ENCODE peak calls at places on chromosomes 13 and 19, in ten cellular contexts. B is iPS DF 6.9, C is cardiac fibroblast, Y is lower lobe of right lung, V is bronchial epithelial cell, I is mammary epithelial cell, S is IMR-90, Q is GM23338, U is kidney epithelial cell, E is neural progenitor cell. A is an unnamed sample.

GRCh38 chr19:55210120-55210493 is 806 bp upstream of the PTPRH start:
- DNase-seq in V (peak), C (peak), E (no peak), B (no peak), Y (no peak), U (peak), Q (no peak), I (peak), S (peak), A (peak)

GRCh38 chr13:110108348-110109139 is 198.4 kb downstream of the COL4A1 start:
- DNase-seq in U (peak), B (no peak), I (peak), E (peak), C (peak), S (peak), Y (peak), V (peak), Q (peak), A (peak)

GRCh38 chr13:26679411-26679810 is 81.2 kb downstream of the GPR12 start:
- DNase-seq in C (peak), I (peak), B (no peak), V (peak), Q (no peak), E (no peak), S (peak), Y (no peak), U (peak), A (peak)

GRCh38 chr13:45974500-45974899 is 78.0 kb downstream of the ZC3H13 start:
- DNase-seq in Y (no peak), B (no peak), S (no peak), I (peak), C (no peak), V (peak), U (no peak), E (no peak), Q (no peak), A (no peak)

GRCh38 chr13:92941167-92941566 is 285.4 kb upstream of the GPC6 start:
- DNase-seq in I (no peak), U (no peak), Q (peak), V (no peak), S (no peak), E (no peak), C (no peak), Y (no peak), B (no peak), A (no peak)

GRCh38 chr19:8575467-8575997 is 1.7 kb downstream of the MYO1F start:
- DNase-seq in E (no peak), S (peak), I (no peak), B (no peak), C (peak), V (peak), Y (no peak), Q (peak), U (no peak), A (no peak)

GRCh38 chr13:51769455-51770127 is 34.4 kb downstream of the DHRS12 start:
- DNase-seq in I (no peak), C (peak), Y (no peak), S (no peak), E (no peak), U (no peak), V (no peak), Q (no peak), B (no peak), A (peak)

GRCh38 chr13:21673592-21674270 is 2.9 kb downstream of the FGF9 start:
- DNase-seq in E (peak), C (peak), V (no peak), S (peak), I (peak), B (no peak), Q (peak), U (no peak), Y (peak), A (peak)

GRCh38 chr19:46390866-46391265 is 22.5 kb downstream of the CCDC8 start:
- DNase-seq in Y (peak), E (no peak), S (no peak), Q (no peak), C (no peak), V (no peak), I (no peak), U (no peak), B (no peak), A (no peak)

GRCh38 chr13:101258071-101258470 is 158.2 kb downstream of the NALCN start:
- DNase-seq in Q (peak), Y (no peak), B (peak), S (peak), E (peak), V (peak), I (peak), C (peak), U (peak), A (peak)

GRCh38 chr13:111178417-111178816 is 63.3 kb downstream of the ARHGEF7 start:
- DNase-seq in V (no peak), Q (no peak), B (no peak), Y (no peak), I (no peak), U (no peak), E (no peak), C (peak), S (no peak), A (no peak)

DNA sequence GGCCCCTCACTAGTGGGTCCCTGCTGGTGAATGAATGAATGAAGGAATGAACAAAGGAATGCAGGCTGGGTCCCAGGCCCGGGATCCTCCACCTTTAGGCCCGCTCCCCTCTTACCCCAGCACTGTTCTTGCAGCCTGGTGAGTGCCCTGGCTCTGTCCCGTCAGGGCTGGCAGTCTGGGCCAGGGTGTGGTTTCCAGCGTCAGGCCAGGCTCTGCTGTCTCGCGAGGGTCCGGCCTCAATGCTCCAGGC is 317 bp downstream of the LYL1 start:
- DNase-seq in B (no peak), Q (no peak), I (no peak), Y (no peak), E (no peak), S (no peak), U (no peak), V (no peak), C (peak), A (no peak)
- H3K4me3 ChIP-seq in B (peak), Q (peak), I (no peak), Y (peak), E (peak), S (no peak), U (no peak), V (peak), C (peak), A (peak)

GRCh38 chr13:30785146-30785845 is 50.0 kb downstream of the ALOX5AP start:
- DNase-seq in B (no peak), Q (no peak), V (no peak), E (no peak), I (no peak), Y (peak), U (no peak), S (peak), C (no peak), A (no peak)
- H3K4me3 ChIP-seq in B (no peak), Q (no peak), V (no peak), E (no peak), I (no peak), Y (no peak), U (no peak), S (no peak), C (no peak), A (no peak)

GRCh38 chr13:25171170-25171516 is 945 bp downstream of the AMER2 start:
- DNase-seq in I (no peak), E (no peak), C (no peak), S (no peak), Y (no peak), U (no peak), V (no peak), Q (no peak), B (no peak), A (no peak)
- H3K4me3 ChIP-seq in I (no peak), E (peak), C (peak), S (peak), Y (peak), U (peak), V (no peak), Q (peak), B (peak), A (peak)

GRCh38 chr19:45098521-45099464 is 5.8 kb downstream of the PPP1R37 start:
- DNase-seq in S (peak), V (no peak), C (peak), B (no peak), Y (no peak), E (no peak), U (no peak), I (no peak), Q (no peak), A (no peak)

GRCh38 chr19:45096700-45097099 is 3.7 kb downstream of the PPP1R37 start:
- DNase-seq in U (no peak), E (no peak), Y (no peak), B (no peak), S (no peak), Q (no peak), V (no peak), C (no peak), I (no peak), A (no peak)

GRCh38 chr19:45099465-45100201 is 6.7 kb downstream of the PPP1R37 start:
- DNase-seq in B (no peak), U (no peak), Y (no peak), E (peak), Q (no peak), V (peak), C (no peak), I (peak), S (peak), A (no peak)

GRCh38 chr19:45097450-45097775 is 4.4 kb downstream of the PPP1R37 start:
- DNase-seq in C (no peak), I (no peak), Q (no peak), S (no peak), B (no peak), E (no peak), V (no peak), Y (no peak), U (no peak), A (no peak)

GRCh38 chr19:45097776-45098520 is 5.0 kb downstream of the PPP1R37 start:
- DNase-seq in V (peak), B (no peak), S (peak), Y (no peak), Q (no peak), E (no peak), U (peak), C (peak), I (peak), A (peak)
- H3K4me3 ChIP-seq in V (no peak), B (no peak), S (no peak), Y (no peak), Q (no peak), E (no peak), U (no peak), C (no peak), I (no peak), A (peak)

GRCh38 chr13:50144473-50145160 is 129.4 kb downstream of the KCNRG start:
- DNase-seq in C (no peak), U (no peak), E (no peak), Q (no peak), B (no peak), S (no peak), Y (no peak), V (no peak), I (no peak), A (peak)
- H3K4me3 ChIP-seq in C (no peak), U (no peak), E (no peak), Q (no peak), B (no peak), S (no peak), Y (no peak), V (no peak), I (no peak), A (no peak)

GRCh38 chr13:60852886-60853285 is 455.9 kb downstream of the TDRD3 start:
- DNase-seq in E (no peak), B (no peak), Q (no peak), I (no peak), Y (no peak), U (no peak), V (no peak), C (no peak), S (no peak), A (no peak)
- H3K4me3 ChIP-seq in E (no peak), B (no peak), Q (no peak), I (no peak), Y (no peak), U (no peak), V (no peak), C (no peak), S (no peak), A (no peak)

A was measured in adipocyte.